ENCODE peak calls at places on chromosomes 13 and 19, in ten cellular contexts. U is K562, R is transverse colon, G is stomach, D is sigmoid colon, F is suprapubic skin, I is upper lobe of left lung, H is HepG2, W is H1, L is SK-N-SH. T is an unnamed sample.

GRCh38 chr19:23999821-24000610 is 85.3 kb downstream of the ZNF726 start:
- DNase-seq in U (no peak), R (no peak), G (no peak), D (no peak), F (no peak), I (no peak), H (no peak), W (no peak), L (no peak), T (no peak)

GRCh38 chr19:19443902-19444693 is 38.6 kb downstream of the GATAD2A start:
- DNase-seq in U (no peak), R (no peak), G (no peak), D (no peak), F (no peak), I (no peak), H (no peak), W (no peak), L (no peak), T (no peak)

GRCh38 chr13:75687145-75687763 is 51.1 kb downstream of the LMO7 start:
- DNase-seq in U (peak), R (no peak), G (no peak), D (no peak), F (no peak), I (no peak), H (peak), W (no peak), L (peak), T (no peak)

GRCh38 chr19:29843180-29844051 is 31.6 kb downstream of the CCNE1 start:
- DNase-seq in U (peak), R (peak), G (no peak), D (peak), F (peak), I (peak), H (no peak), W (peak), L (no peak), T (peak)

GRCh38 chr19:15841875-15842569 is 26.6 kb upstream of the OR10H1 start:
- DNase-seq in U (peak), R (no peak), G (no peak), D (no peak), F (peak), I (no peak), H (no peak), W (no peak), L (no peak), T (no peak)

GRCh38 chr19:4552546-4552819 is 7.0 kb downstream of the SEMA6B start:
- DNase-seq in U (no peak), R (no peak), G (no peak), D (no peak), F (no peak), I (no peak), H (no peak), W (no peak), L (no peak), T (no peak)

GRCh38 chr13:20336761-20337160 is 104.6 kb upstream of the GJB6 start:
- DNase-seq in U (no peak), R (no peak), G (no peak), D (no peak), F (no peak), I (no peak), H (no peak), W (no peak), L (no peak), T (no peak)

GRCh38 chr13:99948907-99949656 is 22.5 kb downstream of the ZIC5 start:
- DNase-seq in U (no peak), R (no peak), G (no peak), D (no peak), F (no peak), I (no peak), H (no peak), W (no peak), L (no peak), T (no peak)

GRCh38 chr13:30895773-30896172 is 10.3 kb upstream of the MEDAG start:
- DNase-seq in U (no peak), R (no peak), G (no peak), D (peak), F (peak), I (no peak), H (no peak), W (no peak), L (no peak), T (no peak)

GRCh38 chr19:34241513-34242337 is 12.6 kb upstream of the GARRE1 start:
- DNase-seq in U (no peak), R (peak), G (peak), D (no peak), F (peak), I (peak), H (peak), W (peak), L (no peak), T (no peak)

GRCh38 chr13:105763851-105764250 is 771.6 kb downstream of the EFNB2 start:
- DNase-seq in U (no peak), R (no peak), G (no peak), D (no peak), F (no peak), I (no peak), H (no peak), W (no peak), L (no peak), T (no peak)

GRCh38 chr19:38877781-38878574 is at the start of gene RINL:
- DNase-seq in U (peak), R (peak), G (peak), D (no peak), F (no peak), I (no peak), H (no peak), W (no peak), L (peak), T (no peak)

GRCh38 chr19:58362272-58362994 is at the start of gene ZNF497:
- DNase-seq in U (peak), R (peak), G (peak), D (peak), F (peak), I (peak), H (peak), W (peak), L (peak), T (peak)

DNA sequence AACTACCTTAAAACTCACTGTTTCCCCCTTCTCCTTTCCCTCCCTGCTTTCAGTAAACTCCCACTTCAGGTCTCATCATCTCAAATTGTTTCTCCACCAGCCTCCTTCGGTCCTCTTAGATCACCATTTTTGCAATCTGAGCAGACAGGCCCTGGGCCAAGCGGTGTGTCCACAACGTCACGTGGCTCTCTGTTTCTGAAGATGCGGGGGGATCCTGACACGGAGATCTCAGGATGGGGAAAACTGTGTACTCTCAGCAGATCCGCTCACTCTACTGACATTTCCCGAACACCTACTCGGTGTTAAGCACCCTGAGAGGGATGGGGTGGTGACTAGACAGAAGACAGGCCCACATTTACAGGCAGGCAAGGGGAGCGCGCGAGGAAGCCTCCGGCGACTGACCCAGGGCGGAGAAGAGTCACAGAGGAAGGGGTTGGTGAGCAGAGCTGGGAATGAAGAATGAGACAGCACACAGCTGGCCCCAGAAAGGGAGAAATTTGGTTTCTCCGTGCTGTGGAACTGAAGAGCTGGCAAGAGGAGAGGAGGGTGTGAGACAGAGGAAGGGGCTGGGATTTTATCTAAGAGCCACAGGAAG is 38.8 kb downstream of the SERP2 start:
- DNase-seq in U (no peak), R (no peak), G (no peak), D (no peak), F (no peak), I (no peak), H (no peak), W (no peak), L (no peak), T (no peak)
- H3K4me3 ChIP-seq in U (no peak), R (no peak), G (no peak), D (no peak), F (no peak), I (no peak), H (no peak), W (no peak), L (no peak), T (no peak)

DNA sequence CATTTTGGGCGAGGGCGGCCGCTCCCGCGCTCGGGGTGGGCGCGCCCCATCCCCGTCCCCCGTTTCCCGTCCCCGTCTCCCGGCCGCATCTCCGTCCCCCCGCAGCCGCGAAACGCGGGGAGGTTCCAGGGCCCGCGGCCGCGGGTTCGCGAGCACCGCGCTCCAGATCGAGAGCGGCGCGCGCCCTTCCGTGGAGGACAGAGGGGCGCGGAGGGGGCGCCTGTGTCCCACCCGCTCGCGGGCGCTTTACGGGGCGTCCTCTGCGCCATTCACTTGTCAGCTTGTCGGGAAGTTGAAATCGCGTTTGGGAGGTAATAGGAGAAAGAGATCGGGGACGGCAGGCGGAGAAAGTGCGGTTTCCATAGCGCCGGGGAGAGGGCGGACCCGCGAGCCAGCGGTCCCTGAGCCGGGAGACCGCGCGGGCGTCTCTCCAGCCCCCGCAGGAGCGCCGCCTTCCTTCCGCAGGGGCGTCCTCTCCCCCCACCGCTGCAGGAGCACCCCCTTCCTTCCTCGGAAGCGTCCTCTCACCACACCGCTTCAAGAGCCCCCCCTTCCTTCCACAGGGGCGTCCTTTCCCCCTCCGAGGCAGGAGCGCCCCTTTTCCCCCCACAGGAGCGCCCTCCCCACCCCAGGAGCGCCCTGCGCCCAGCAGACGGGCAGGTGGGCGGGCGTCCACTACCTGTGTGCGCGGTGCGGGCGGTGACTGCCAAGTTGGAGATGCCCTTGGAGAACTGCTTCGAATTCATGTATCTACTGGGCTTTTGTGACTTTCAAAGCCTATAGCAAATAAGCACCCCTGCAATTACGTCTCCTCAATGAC is 962 bp upstream of the IRS2 start:
- DNase-seq in U (peak), R (peak), G (peak), D (peak), F (peak), I (peak), H (no peak), W (peak), L (peak), T (peak)
- TF ChIP-seq POLR2AphosphoS5 in U (no peak), R (no peak), G (no peak), D (no peak), F (no peak), I (no peak), H (no peak), W (no peak), L (peak), T (no peak)

GRCh38 chr13:113851826-113852535 is 11.9 kb downstream of the GAS6 start:
- DNase-seq in U (no peak), R (no peak), G (no peak), D (no peak), F (peak), I (peak), H (no peak), W (peak), L (no peak), T (no peak)
- TF ChIP-seq EP300 in U (no peak), R (no peak), G (no peak), D (no peak), F (no peak), I (no peak), H (no peak), W (no peak), L (no peak), T (no peak)

GRCh38 chr13:71148391-71148790 is 718.6 kb downstream of the DACH1 start:
- DNase-seq in U (no peak), R (no peak), G (no peak), D (no peak), F (no peak), I (no peak), H (no peak), W (no peak), L (no peak), T (no peak)
- H3K4me3 ChIP-seq in U (no peak), R (no peak), G (no peak), D (no peak), F (no peak), I (no peak), H (no peak), W (no peak), L (no peak), T (no peak)

T was measured in esophagus muscularis mucosa.